ENCODE peak calls at places on chromosomes 2 and 18, in four cellular contexts. One of them, this sample, is unnamed.

GRCh38 chr2:15561574-15562344 is 625 bp upstream of the NBAS start:
- DNase-seq in progenitor cell of endocrine pancreas: no peak
- DNase-seq in Calu3: no peak
- DNase-seq in adrenal gland: peak; percentile 45
- DNase-seq in this sample: peak; percentile 55

GRCh38 chr18:1663879-1664705 is 759.4 kb downstream of the ADCYAP1 start:
- DNase-seq in progenitor cell of endocrine pancreas: peak; percentile 22
- DNase-seq in Calu3: peak; percentile 78
- DNase-seq in adrenal gland: peak; percentile 33
- DNase-seq in this sample: peak; percentile 23

GRCh38 chr18:75173125-75173432 is 35.9 kb downstream of the PTGR3 start:
- DNase-seq in progenitor cell of endocrine pancreas: no peak
- DNase-seq in Calu3: no peak
- DNase-seq in adrenal gland: no peak
- DNase-seq in this sample: no peak

GRCh38 chr2:176753752-176754474 is 458.7 kb upstream of the HNRNPA3 start:
- DNase-seq in progenitor cell of endocrine pancreas: no peak
- DNase-seq in Calu3: no peak
- DNase-seq in adrenal gland: no peak
- DNase-seq in this sample: no peak

GRCh38 chr2:191318729-191319078 is 73.5 kb downstream of the MYO1B start:
- DNase-seq in progenitor cell of endocrine pancreas: no peak
- DNase-seq in Calu3: peak; percentile 38
- DNase-seq in adrenal gland: no peak
- DNase-seq in this sample: no peak

GRCh38 chr18:6498265-6498664 is 83.6 kb upstream of the L3MBTL4 start:
- DNase-seq in progenitor cell of endocrine pancreas: no peak
- DNase-seq in Calu3: no peak
- DNase-seq in adrenal gland: no peak
- DNase-seq in this sample: no peak

GRCh38 chr2:145598434-145598833 is 1078.5 kb upstream of the ZEB2 start:
- DNase-seq in progenitor cell of endocrine pancreas: no peak
- DNase-seq in Calu3: no peak
- DNase-seq in adrenal gland: no peak
- DNase-seq in this sample: no peak

GRCh38 chr18:22465859-22466602 is 48.3 kb upstream of the CTAGE1 start:
- DNase-seq in progenitor cell of endocrine pancreas: no peak
- DNase-seq in Calu3: peak; percentile 70
- DNase-seq in adrenal gland: peak; percentile 69
- DNase-seq in this sample: no peak

GRCh38 chr18:31497711-31498449 is at the start of gene DSG2:
- DNase-seq in progenitor cell of endocrine pancreas: peak; percentile 76
- DNase-seq in Calu3: peak; percentile 87
- DNase-seq in adrenal gland: peak; percentile 35
- DNase-seq in this sample: peak; percentile 77

GRCh38 chr2:189412330-189412953 is 28.8 kb upstream of the WDR75 start:
- DNase-seq in progenitor cell of endocrine pancreas: peak; percentile 20
- DNase-seq in Calu3: peak; percentile 56
- DNase-seq in adrenal gland: no peak
- DNase-seq in this sample: peak; percentile 67

GRCh38 chr2:127413782-127414743 is 4.2 kb upstream of the PROC start:
- DNase-seq in progenitor cell of endocrine pancreas: no peak
- DNase-seq in Calu3: no peak
- DNase-seq in adrenal gland: no peak
- DNase-seq in this sample: no peak

GRCh38 chr2:174688079-174688478 is 76.2 kb downstream of the CHRNA1 start:
- DNase-seq in progenitor cell of endocrine pancreas: no peak
- DNase-seq in Calu3: no peak
- DNase-seq in adrenal gland: no peak
- DNase-seq in this sample: no peak

GRCh38 chr2:46006634-46007033 is 290.6 kb upstream of the EPAS1 start:
- DNase-seq in progenitor cell of endocrine pancreas: no peak
- DNase-seq in Calu3: no peak
- DNase-seq in adrenal gland: no peak
- DNase-seq in this sample: no peak

GRCh38 chr18:13696961-13697360 is 29.4 kb downstream of the FAM210A start:
- DNase-seq in progenitor cell of endocrine pancreas: no peak
- DNase-seq in Calu3: no peak
- DNase-seq in adrenal gland: no peak
- DNase-seq in this sample: no peak

GRCh38 chr2:7552825-7553550 is 635.8 kb downstream of the RNF144A start:
- DNase-seq in progenitor cell of endocrine pancreas: no peak
- DNase-seq in Calu3: no peak
- DNase-seq in adrenal gland: no peak
- DNase-seq in this sample: no peak

GRCh38 chr2:113164930-113165585 is 8.7 kb upstream of the PSD4 start:
- DNase-seq in progenitor cell of endocrine pancreas: no peak
- DNase-seq in Calu3: no peak
- DNase-seq in adrenal gland: peak; percentile 28
- DNase-seq in this sample: no peak

GRCh38 chr2:157996799-157997198 is 104.9 kb upstream of the UPP2 start:
- DNase-seq in progenitor cell of endocrine pancreas: no peak
- DNase-seq in Calu3: no peak
- DNase-seq in adrenal gland: no peak
- DNase-seq in this sample: no peak

GRCh38 chr2:120622886-120623753 is 112.5 kb upstream of the GLI2 start:
- DNase-seq in progenitor cell of endocrine pancreas: no peak
- DNase-seq in Calu3: no peak
- DNase-seq in adrenal gland: no peak
- DNase-seq in this sample: no peak

GRCh38 chr2:169189123-169189522 is 119.8 kb downstream of the DHRS9 start:
- DNase-seq in progenitor cell of endocrine pancreas: no peak
- DNase-seq in Calu3: no peak
- DNase-seq in adrenal gland: no peak
- DNase-seq in this sample: no peak

GRCh38 chr2:46394649-46395510 is 84.5 kb upstream of the TMEM247 start:
- DNase-seq in progenitor cell of endocrine pancreas: no peak
- DNase-seq in Calu3: no peak
- DNase-seq in adrenal gland: no peak
- DNase-seq in this sample: no peak

GRCh38 chr2:20642026-20642971 is 8.6 kb downstream of the HS1BP3 start:
- DNase-seq in progenitor cell of endocrine pancreas: peak; percentile 75
- DNase-seq in Calu3: peak; percentile 89
- DNase-seq in adrenal gland: peak; percentile 90
- DNase-seq in this sample: peak; percentile 60

GRCh38 chr2:81196383-81196851 is 891.9 kb upstream of the LRRTM1 start:
- DNase-seq in progenitor cell of endocrine pancreas: no peak
- DNase-seq in Calu3: no peak
- DNase-seq in adrenal gland: no peak
- DNase-seq in this sample: no peak

GRCh38 chr2:128505150-128505490 is 186.5 kb upstream of the HS6ST1 start:
- DNase-seq in progenitor cell of endocrine pancreas: no peak
- DNase-seq in Calu3: no peak
- DNase-seq in adrenal gland: no peak
- DNase-seq in this sample: no peak

GRCh38 chr2:54122171-54122935 is 6.9 kb downstream of the ACYP2 start:
- DNase-seq in progenitor cell of endocrine pancreas: no peak
- DNase-seq in Calu3: no peak
- DNase-seq in adrenal gland: peak; percentile 29
- DNase-seq in this sample: no peak

GRCh38 chr2:54115284-54116137 is at the start of gene ACYP2:
- DNase-seq in progenitor cell of endocrine pancreas: peak; percentile 77
- DNase-seq in Calu3: peak; percentile 95
- DNase-seq in adrenal gland: peak; percentile 95
- DNase-seq in this sample: peak; percentile 89

GRCh38 chr2:54122939-54123338 is 7.5 kb downstream of the ACYP2 start:
- DNase-seq in progenitor cell of endocrine pancreas: no peak
- DNase-seq in Calu3: peak; percentile 15
- DNase-seq in adrenal gland: peak; percentile 64
- DNase-seq in this sample: no peak

DNA sequence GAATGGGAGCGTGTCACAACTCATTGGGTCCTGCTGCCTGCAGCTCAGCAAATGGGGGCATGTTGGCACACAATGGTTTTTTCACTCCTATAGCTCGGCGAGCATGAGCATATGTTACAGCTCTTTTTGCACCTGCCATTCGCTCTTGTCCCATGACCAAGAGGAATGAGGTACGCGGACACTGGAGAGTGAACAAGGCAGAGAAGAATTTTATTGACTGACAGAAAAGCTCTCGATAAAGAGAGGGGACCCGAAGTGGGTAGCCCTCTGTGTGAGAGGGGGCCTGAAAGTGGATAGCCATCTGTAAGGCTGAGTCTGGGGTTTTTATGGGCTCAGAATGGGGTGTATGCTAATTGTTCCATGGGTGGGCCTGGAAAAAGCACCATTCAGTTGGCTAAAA is 5.5 kb downstream of the ACYP2 start:
- DNase-seq in progenitor cell of endocrine pancreas: no peak
- DNase-seq in Calu3: no peak
- DNase-seq in adrenal gland: no peak
- DNase-seq in this sample: no peak
- TF ChIP-seq CTCF in progenitor cell of endocrine pancreas: no peak
- TF ChIP-seq CTCF in Calu3: no peak
- TF ChIP-seq CTCF in adrenal gland: no peak
- TF ChIP-seq CTCF in this sample: no peak

DNA sequence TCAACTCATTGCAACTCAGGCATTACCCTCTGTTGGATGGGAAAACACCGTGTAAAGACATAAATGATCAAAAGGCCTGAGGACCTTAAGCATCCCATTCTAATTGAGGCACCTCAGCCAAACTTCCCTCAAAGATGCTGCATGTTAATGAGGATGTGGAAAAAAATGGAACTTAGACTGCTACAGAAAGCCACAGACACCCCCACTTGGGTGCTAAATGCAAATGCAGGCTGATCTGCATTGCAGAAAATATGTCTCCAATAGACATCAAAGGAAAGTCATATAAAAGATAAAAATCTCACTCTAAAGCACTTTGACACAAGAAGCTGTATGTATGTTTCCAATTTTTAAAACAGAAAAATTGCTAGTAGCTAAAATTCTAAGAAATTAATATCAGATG is 504.7 kb downstream of the KCNJ3 start:
- DNase-seq in progenitor cell of endocrine pancreas: no peak
- DNase-seq in Calu3: no peak
- DNase-seq in adrenal gland: no peak
- DNase-seq in this sample: no peak
- TF ChIP-seq CTCF in progenitor cell of endocrine pancreas: no peak
- TF ChIP-seq CTCF in Calu3: no peak
- TF ChIP-seq CTCF in adrenal gland: no peak
- TF ChIP-seq CTCF in this sample: no peak

GRCh38 chr18:42137671-42138375 is 182.8 kb downstream of the PIK3C3 start:
- DNase-seq in progenitor cell of endocrine pancreas: no peak
- DNase-seq in Calu3: no peak
- DNase-seq in adrenal gland: no peak
- DNase-seq in this sample: no peak

GRCh38 chr18:42141439-42141838 is 186.4 kb downstream of the PIK3C3 start:
- DNase-seq in progenitor cell of endocrine pancreas: no peak
- DNase-seq in Calu3: no peak
- DNase-seq in adrenal gland: no peak
- DNase-seq in this sample: no peak
- TF ChIP-seq CTCF in progenitor cell of endocrine pancreas: no peak
- TF ChIP-seq CTCF in Calu3: no peak
- TF ChIP-seq CTCF in adrenal gland: no peak
- TF ChIP-seq CTCF in this sample: no peak

GRCh38 chr2:231110551-231110950 is 14.3 kb downstream of the HTR2B start:
- DNase-seq in progenitor cell of endocrine pancreas: no peak
- DNase-seq in Calu3: no peak
- DNase-seq in adrenal gland: no peak
- DNase-seq in this sample: no peak
- TF ChIP-seq CTCF in progenitor cell of endocrine pancreas: no peak
- TF ChIP-seq CTCF in Calu3: no peak
- TF ChIP-seq CTCF in adrenal gland: peak; percentile 48
- TF ChIP-seq CTCF in this sample: no peak

DNA sequence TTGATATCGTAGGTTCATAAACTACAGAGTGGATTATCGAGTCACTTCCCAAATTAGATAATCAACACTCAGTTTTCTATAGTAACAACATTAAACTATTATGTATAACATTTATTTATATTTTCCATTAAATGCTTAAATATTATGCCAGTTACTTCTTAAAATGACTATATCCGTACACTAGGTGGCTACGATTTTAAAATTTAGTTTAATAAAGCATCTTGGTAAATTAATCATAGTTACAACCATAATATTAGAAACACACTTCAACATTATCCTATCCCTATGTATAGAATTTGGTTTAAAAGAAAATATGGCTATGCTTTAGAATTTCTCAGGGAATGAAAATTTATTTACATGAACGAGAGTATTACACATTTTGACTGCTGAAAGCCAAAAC is 80.3 kb downstream of the SLC25A12 start:
- DNase-seq in progenitor cell of endocrine pancreas: no peak
- DNase-seq in Calu3: no peak
- DNase-seq in adrenal gland: no peak
- DNase-seq in this sample: no peak
- TF ChIP-seq CTCF in progenitor cell of endocrine pancreas: no peak
- TF ChIP-seq CTCF in Calu3: no peak
- TF ChIP-seq CTCF in adrenal gland: no peak
- TF ChIP-seq CTCF in this sample: no peak

GRCh38 chr2:240604291-240604938 is 17.9 kb downstream of the CAPN10 start:
- DNase-seq in progenitor cell of endocrine pancreas: peak; percentile 44
- DNase-seq in Calu3: peak; percentile 94
- DNase-seq in adrenal gland: peak; percentile 91
- DNase-seq in this sample: peak; percentile 16
- TF ChIP-seq CTCF in progenitor cell of endocrine pancreas: peak; percentile 67
- TF ChIP-seq CTCF in Calu3: peak; percentile 80
- TF ChIP-seq CTCF in adrenal gland: peak; percentile 71
- TF ChIP-seq CTCF in this sample: no peak